ENCODE peak calls at places on chromosome X, in nine cellular contexts. E is heart right ventricle, N is endothelial cell of umbilical vein, S is astrocyte of the cerebellum, T is astrocyte, I is ovary, A is PC-9, J is Calu3, O is A549. D is an unnamed sample.

GRCh38 chrX:122625239-122625638 is 558.8 kb upstream of the GRIA3 start:
- DNase-seq in O (no peak), T (peak; percentile 62), I (no peak), A (no peak), J (no peak), E (no peak), N (no peak), S (no peak), D (no peak)

GRCh38 chrX:6904178-6904577 is 243.3 kb upstream of the STS start:
- DNase-seq in S (no peak), E (no peak), I (no peak), N (no peak), T (no peak), A (no peak), O (no peak), J (no peak), D (no peak)

GRCh38 chrX:154412468-154412867 is 1.1 kb downstream of the TAFAZZIN start:
- DNase-seq in S (no peak), O (no peak), A (no peak), E (peak; percentile 23), T (no peak), I (no peak), N (no peak), J (no peak), D (no peak)

GRCh38 chrX:63101879-63102620 is 249.1 kb downstream of the SPIN4 start:
- DNase-seq in N (no peak), I (no peak), J (no peak), A (no peak), E (no peak), T (no peak), O (no peak), S (no peak), D (no peak)

GRCh38 chrX:72347366-72347765 is 41.7 kb upstream of the CITED1 start:
- DNase-seq in S (no peak), I (no peak), A (no peak), O (no peak), J (no peak), N (no peak), E (no peak), T (no peak), D (no peak)

GRCh38 chrX:8084023-8084422 is 87.0 kb downstream of the VCX2 start:
- DNase-seq in N (no peak), I (no peak), A (no peak), E (no peak), J (no peak), T (peak; percentile 93), S (peak; percentile 78), O (no peak), D (no peak)

GRCh38 chrX:639151-639550 is 8.6 kb downstream of the SHOX start:
- DNase-seq in A (no peak), I (no peak), N (no peak), S (no peak), E (no peak), O (no peak), T (no peak), J (no peak), D (no peak)

GRCh38 chrX:72102760-72103159 is 29.0 kb downstream of the RTL5 start:
- DNase-seq in S (no peak), O (no peak), E (no peak), N (peak; percentile 32), J (no peak), I (no peak), A (no peak), T (no peak), D (no peak)

GRCh38 chrX:34886011-34886410 is 56.6 kb upstream of the FAM47B start:
- DNase-seq in A (no peak), I (no peak), O (no peak), J (no peak), T (no peak), S (no peak), E (no peak), N (no peak), D (no peak)

GRCh38 chrX:155957843-155958242 is 39.7 kb upstream of the IL9R start:
- DNase-seq in N (no peak), S (no peak), I (no peak), A (no peak), E (no peak), O (no peak), T (no peak), J (no peak), D (no peak)

GRCh38 chrX:153723351-153724251 is 586 bp downstream of the BCAP31 start:
- DNase-seq in E (peak; percentile 36), I (peak; percentile 32), T (no peak), A (peak; percentile 48), S (no peak), O (peak; percentile 66), J (peak; percentile 63), N (peak; percentile 51), D (no peak)

GRCh38 chrX:150334100-150334499 is 29.0 kb upstream of the MAMLD1 start:
- DNase-seq in I (no peak), E (peak; percentile 22), J (no peak), T (no peak), A (no peak), N (no peak), O (no peak), S (no peak), D (no peak)

GRCh38 chrX:109472939-109473713 is 8.8 kb downstream of the GUCY2F start:
- DNase-seq in O (no peak), I (no peak), A (no peak), S (peak; percentile 3), J (no peak), T (peak; percentile 49), N (peak; percentile 77), E (no peak), D (no peak)

GRCh38 chrX:54785901-54786300 is 12.2 kb downstream of the ITIH6 start:
- DNase-seq in A (no peak), S (no peak), O (no peak), T (no peak), E (no peak), I (no peak), N (no peak), J (peak; percentile 26), D (no peak)

GRCh38 chrX:18793601-18794089 is 86.2 kb downstream of the PPEF1 start:
- DNase-seq in S (no peak), T (no peak), E (no peak), J (no peak), O (peak; percentile 18), A (no peak), I (no peak), N (peak; percentile 46), D (no peak)

GRCh38 chrX:118523920-118524319 is 28.3 kb downstream of the DOCK11 start:
- DNase-seq in I (no peak), T (no peak), N (no peak), O (no peak), J (no peak), A (no peak), S (no peak), E (no peak), D (no peak)

GRCh38 chrX:40099046-40099968 is 1.5 kb upstream of the BCOR start:
- DNase-seq in E (peak; percentile 59), O (peak; percentile 28), I (peak; percentile 38), A (no peak), T (no peak), J (peak; percentile 44), S (no peak), N (no peak), D (no peak)

GRCh38 chrX:20988118-20988517 is 386.1 kb upstream of the CNKSR2 start:
- DNase-seq in A (no peak), J (no peak), T (peak; percentile 70), S (peak; percentile 6), I (no peak), E (no peak), O (no peak), N (no peak), D (no peak)

GRCh38 chrX:63404332-63404731 is 53.2 kb upstream of the SPIN4 start:
- DNase-seq in E (no peak), O (no peak), A (no peak), N (no peak), J (no peak), T (no peak), S (no peak), I (no peak), D (no peak)

GRCh38 chrX:69626129-69626528 is 10.2 kb downstream of the EDA start:
- DNase-seq in O (no peak), T (no peak), A (no peak), J (no peak), S (no peak), E (no peak), I (no peak), N (no peak), D (no peak)

GRCh38 chrX:150038977-150039599 is 100.8 kb upstream of the EOLA2 start:
- DNase-seq in E (no peak), O (no peak), T (peak; percentile 36), A (peak; percentile 39), N (no peak), J (no peak), I (no peak), S (no peak), D (no peak)

GRCh38 chrX:130165703-130166502 is at the start of gene AIFM1:
- DNase-seq in T (peak; percentile 97), N (peak; percentile 98), A (peak; percentile 90), S (peak; percentile 85), I (peak; percentile 89), J (peak; percentile 92), E (peak; percentile 92), O (peak; percentile 83), D (peak; percentile 80)

GRCh38 chrX:85365370-85365995 is 14.0 kb downstream of the POF1B start:
- DNase-seq in J (no peak), O (no peak), E (no peak), T (no peak), S (no peak), N (no peak), I (no peak), A (no peak), D (no peak)
- TF ChIP-seq CTCF in J (no peak), O (no peak), E (no peak), T (no peak), S (no peak), N (no peak), I (no peak), A (no peak), D (no peak)

GRCh38 chrX:137432609-137433008 is 133.3 kb upstream of the ZIC3 start:
- DNase-seq in N (no peak), T (no peak), O (no peak), I (no peak), E (no peak), A (no peak), S (peak; percentile 5), J (no peak), D (no peak)
- TF ChIP-seq CTCF in N (no peak), T (peak; percentile 31), O (no peak), I (no peak), E (no peak), A (peak; percentile 60), S (peak; percentile 62), J (no peak), D (no peak)

DNA sequence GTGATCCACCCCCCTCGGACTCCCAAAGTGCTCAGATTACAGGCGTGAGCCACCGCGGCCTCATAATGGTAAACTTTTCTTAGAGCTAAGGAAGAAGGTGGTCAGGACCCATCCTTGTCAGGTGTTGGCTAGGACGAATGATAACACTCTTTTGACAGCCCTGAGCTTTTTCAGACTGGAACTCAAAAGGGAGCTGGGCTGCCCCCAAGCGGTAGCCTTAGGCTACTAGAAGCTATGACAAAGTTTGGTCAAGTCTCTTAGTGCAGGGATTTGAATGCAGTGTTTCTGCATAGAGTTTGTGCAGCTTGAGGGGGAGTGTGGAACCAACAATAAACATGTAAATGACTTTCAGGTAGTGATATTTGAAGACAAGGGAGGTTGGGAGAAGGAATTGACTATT is 11.8 kb upstream of the HSD17B10 start:
- DNase-seq in O (peak; percentile 28), E (peak; percentile 17), A (no peak), I (no peak), J (peak; percentile 52), T (no peak), N (peak; percentile 30), S (no peak), D (no peak)
- TF ChIP-seq CTCF in O (peak; percentile 54), E (peak; percentile 51), A (peak; percentile 48), I (no peak), J (no peak), T (peak; percentile 48), N (peak; percentile 59), S (peak; percentile 69), D (no peak)

GRCh38 chrX:10725071-10725470 is 104.7 kb upstream of the MID1 start:
- DNase-seq in S (no peak), E (no peak), O (peak; percentile 26), J (no peak), A (no peak), N (peak; percentile 2), I (no peak), T (no peak), D (no peak)
- TF ChIP-seq CTCF in S (no peak), E (no peak), O (peak; percentile 30), J (peak; percentile 15), A (peak; percentile 57), N (peak; percentile 17), I (no peak), T (peak; percentile 9), D (no peak)

D was measured in breast epithelium.